ENCODE peak calls at places on chromosomes 5 and 9, in eight cellular contexts. One of them, this sample, is unnamed.

GRCh38 chr9:120555884-120556283 is 24.1 kb downstream of the CDK5RAP2 start:
- DNase-seq in PC-3: no peak
- DNase-seq in AG04450: no peak
- DNase-seq in upper lobe of right lung: no peak
- DNase-seq in WERI-Rb-1: no peak
- DNase-seq in coronary artery: no peak
- DNase-seq in adipocyte: no peak
- DNase-seq in dorsolateral prefrontal cortex: no peak
- DNase-seq in this sample: no peak

GRCh38 chr9:134593756-134594375 is 47.7 kb upstream of the COL5A1 start:
- DNase-seq in AG04450: no peak
- DNase-seq in coronary artery: peak
- DNase-seq in upper lobe of right lung: no peak
- DNase-seq in dorsolateral prefrontal cortex: no peak
- DNase-seq in PC-3: no peak
- DNase-seq in WERI-Rb-1: no peak
- DNase-seq in adipocyte: no peak
- DNase-seq in this sample: no peak

GRCh38 chr9:72533322-72533721 is 11.9 kb downstream of the TMC1 start:
- DNase-seq in upper lobe of right lung: no peak
- DNase-seq in coronary artery: no peak
- DNase-seq in dorsolateral prefrontal cortex: no peak
- DNase-seq in PC-3: peak
- DNase-seq in AG04450: no peak
- DNase-seq in adipocyte: no peak
- DNase-seq in WERI-Rb-1: no peak
- DNase-seq in this sample: no peak

GRCh38 chr5:33936004-33936380 is 194 bp upstream of the RXFP3 start:
- DNase-seq in dorsolateral prefrontal cortex: peak
- DNase-seq in upper lobe of right lung: peak
- DNase-seq in adipocyte: peak
- DNase-seq in PC-3: peak
- DNase-seq in WERI-Rb-1: peak
- DNase-seq in AG04450: peak
- DNase-seq in coronary artery: no peak
- DNase-seq in this sample: peak

GRCh38 chr9:8262625-8263622 is 463.3 kb upstream of the DMAC1 start:
- DNase-seq in PC-3: no peak
- DNase-seq in coronary artery: no peak
- DNase-seq in WERI-Rb-1: no peak
- DNase-seq in upper lobe of right lung: no peak
- DNase-seq in AG04450: no peak
- DNase-seq in adipocyte: no peak
- DNase-seq in dorsolateral prefrontal cortex: no peak
- DNase-seq in this sample: no peak

GRCh38 chr5:35338169-35338476 is 107.8 kb upstream of the PRLR start:
- DNase-seq in PC-3: no peak
- DNase-seq in adipocyte: no peak
- DNase-seq in AG04450: no peak
- DNase-seq in WERI-Rb-1: no peak
- DNase-seq in coronary artery: no peak
- DNase-seq in dorsolateral prefrontal cortex: no peak
- DNase-seq in upper lobe of right lung: no peak
- DNase-seq in this sample: no peak

GRCh38 chr5:998975-999501 is 9.6 kb upstream of the NKD2 start:
- DNase-seq in upper lobe of right lung: peak
- DNase-seq in dorsolateral prefrontal cortex: no peak
- DNase-seq in PC-3: no peak
- DNase-seq in WERI-Rb-1: peak
- DNase-seq in AG04450: no peak
- DNase-seq in coronary artery: no peak
- DNase-seq in adipocyte: no peak
- DNase-seq in this sample: no peak

GRCh38 chr5:132238901-132239500 is 11.3 kb upstream of the P4HA2 start:
- DNase-seq in dorsolateral prefrontal cortex: no peak
- DNase-seq in upper lobe of right lung: peak
- DNase-seq in PC-3: no peak
- DNase-seq in WERI-Rb-1: peak
- DNase-seq in AG04450: no peak
- DNase-seq in coronary artery: no peak
- DNase-seq in adipocyte: no peak
- DNase-seq in this sample: no peak

GRCh38 chr5:152329191-152329590 is 75.9 kb downstream of the NMUR2 start:
- DNase-seq in PC-3: no peak
- DNase-seq in adipocyte: no peak
- DNase-seq in upper lobe of right lung: no peak
- DNase-seq in dorsolateral prefrontal cortex: no peak
- DNase-seq in AG04450: no peak
- DNase-seq in WERI-Rb-1: no peak
- DNase-seq in coronary artery: no peak
- DNase-seq in this sample: no peak

DNA sequence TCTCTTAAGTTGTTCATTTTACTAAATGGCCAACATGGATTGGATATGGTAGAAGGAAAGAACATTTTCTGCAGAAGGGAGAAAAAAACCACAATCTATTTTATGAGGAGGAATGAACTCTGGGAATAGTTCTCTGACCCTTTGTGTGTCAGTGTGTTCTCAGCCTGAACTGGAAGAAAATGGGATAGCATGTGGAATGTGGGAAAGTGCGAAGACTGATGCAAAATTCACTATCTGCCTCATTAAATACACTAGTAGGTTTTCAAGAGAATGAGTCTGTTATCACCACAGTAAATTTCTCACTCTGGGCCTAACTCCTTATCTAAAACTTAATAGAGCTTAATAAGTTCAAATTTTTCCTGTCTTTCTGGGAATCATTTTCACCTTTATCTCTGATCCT is 22.7 kb downstream of the ITGA1 start:
- DNase-seq in adipocyte: no peak
- DNase-seq in coronary artery: no peak
- DNase-seq in upper lobe of right lung: no peak
- DNase-seq in PC-3: no peak
- DNase-seq in dorsolateral prefrontal cortex: no peak
- DNase-seq in AG04450: no peak
- DNase-seq in WERI-Rb-1: no peak
- DNase-seq in this sample: no peak
- H3K4me3 ChIP-seq in adipocyte: no peak
- H3K4me3 ChIP-seq in coronary artery: peak
- H3K4me3 ChIP-seq in upper lobe of right lung: no peak
- H3K4me3 ChIP-seq in PC-3: no peak
- H3K4me3 ChIP-seq in dorsolateral prefrontal cortex: no peak
- H3K4me3 ChIP-seq in AG04450: no peak
- H3K4me3 ChIP-seq in WERI-Rb-1: no peak
- H3K4me3 ChIP-seq in this sample: no peak

DNA sequence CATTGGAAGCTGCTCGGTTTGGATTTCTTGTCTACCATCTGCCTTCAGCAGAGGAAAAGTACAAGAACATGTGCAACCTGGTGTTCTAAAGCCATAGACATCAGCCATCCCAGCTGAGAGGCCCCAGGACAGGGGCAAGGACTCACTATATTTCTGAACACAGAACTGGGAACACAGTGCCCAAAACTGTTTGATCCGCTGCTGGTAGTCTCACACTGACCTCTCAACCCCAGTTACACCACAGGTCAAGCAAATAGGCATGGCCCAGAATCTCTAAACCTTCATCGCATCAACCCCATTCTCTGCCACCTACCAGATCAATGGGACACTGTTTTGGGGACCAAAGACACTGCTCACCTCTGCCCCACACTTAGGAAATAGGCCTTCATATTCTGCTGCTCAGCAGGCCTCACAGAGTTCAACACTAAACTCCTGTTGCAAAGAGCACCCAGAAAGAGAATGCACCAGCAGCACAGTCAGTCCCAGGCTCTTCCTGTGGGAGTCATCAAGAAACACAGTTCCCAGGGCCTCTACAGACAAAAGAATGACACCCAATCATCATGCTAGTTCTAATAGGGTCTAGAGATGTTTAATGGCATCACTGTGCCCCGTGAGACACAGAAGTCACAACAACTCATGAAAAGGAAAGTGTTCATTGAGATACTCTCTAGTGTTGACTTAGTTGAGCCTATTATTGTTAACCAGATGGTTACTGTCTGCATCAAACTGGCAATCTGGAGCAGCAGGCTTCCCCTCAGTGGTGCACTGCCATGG is 1.8 kb downstream of the KLHL3 start:
- DNase-seq in dorsolateral prefrontal cortex: no peak
- DNase-seq in WERI-Rb-1: no peak
- DNase-seq in adipocyte: no peak
- DNase-seq in AG04450: no peak
- DNase-seq in upper lobe of right lung: no peak
- DNase-seq in PC-3: no peak
- DNase-seq in coronary artery: no peak
- DNase-seq in this sample: no peak
- H3K4me3 ChIP-seq in dorsolateral prefrontal cortex: peak
- H3K4me3 ChIP-seq in WERI-Rb-1: no peak
- H3K4me3 ChIP-seq in adipocyte: peak
- H3K4me3 ChIP-seq in AG04450: peak
- H3K4me3 ChIP-seq in upper lobe of right lung: peak
- H3K4me3 ChIP-seq in PC-3: peak
- H3K4me3 ChIP-seq in coronary artery: peak
- H3K4me3 ChIP-seq in this sample: peak

DNA sequence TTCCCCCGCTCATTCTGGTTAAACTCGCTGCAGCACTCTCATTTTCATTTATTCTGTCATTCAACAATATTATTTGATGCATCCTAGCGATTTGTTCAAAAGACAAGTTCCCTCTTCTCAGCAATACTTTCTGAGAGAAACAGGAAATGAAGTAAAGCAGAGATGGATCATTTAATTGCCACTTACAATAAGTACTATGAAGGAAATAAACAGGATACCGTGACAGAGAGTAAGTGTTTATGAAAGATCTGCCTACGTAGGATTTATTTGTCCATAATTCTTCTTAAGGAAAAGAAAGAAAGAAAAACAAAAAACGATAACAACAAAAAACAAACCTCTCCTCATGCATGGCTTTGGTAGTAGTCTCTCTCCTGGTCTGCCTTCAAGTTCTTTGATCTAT is 406.8 kb upstream of the ZNF608 start:
- DNase-seq in dorsolateral prefrontal cortex: no peak
- DNase-seq in upper lobe of right lung: no peak
- DNase-seq in AG04450: no peak
- DNase-seq in PC-3: no peak
- DNase-seq in coronary artery: no peak
- DNase-seq in WERI-Rb-1: no peak
- DNase-seq in adipocyte: no peak
- DNase-seq in this sample: no peak
- H3K4me3 ChIP-seq in dorsolateral prefrontal cortex: no peak
- H3K4me3 ChIP-seq in upper lobe of right lung: no peak
- H3K4me3 ChIP-seq in AG04450: no peak
- H3K4me3 ChIP-seq in PC-3: no peak
- H3K4me3 ChIP-seq in coronary artery: no peak
- H3K4me3 ChIP-seq in WERI-Rb-1: no peak
- H3K4me3 ChIP-seq in adipocyte: no peak
- H3K4me3 ChIP-seq in this sample: no peak

GRCh38 chr5:88692979-88693932 is 189.7 kb downstream of the MEF2C start:
- DNase-seq in coronary artery: no peak
- DNase-seq in WERI-Rb-1: no peak
- DNase-seq in dorsolateral prefrontal cortex: no peak
- DNase-seq in AG04450: no peak
- DNase-seq in adipocyte: no peak
- DNase-seq in upper lobe of right lung: no peak
- DNase-seq in PC-3: no peak
- DNase-seq in this sample: no peak
- H3K4me3 ChIP-seq in coronary artery: no peak
- H3K4me3 ChIP-seq in WERI-Rb-1: no peak
- H3K4me3 ChIP-seq in dorsolateral prefrontal cortex: peak
- H3K4me3 ChIP-seq in AG04450: no peak
- H3K4me3 ChIP-seq in adipocyte: peak
- H3K4me3 ChIP-seq in upper lobe of right lung: no peak
- H3K4me3 ChIP-seq in PC-3: peak
- H3K4me3 ChIP-seq in this sample: no peak

DNA sequence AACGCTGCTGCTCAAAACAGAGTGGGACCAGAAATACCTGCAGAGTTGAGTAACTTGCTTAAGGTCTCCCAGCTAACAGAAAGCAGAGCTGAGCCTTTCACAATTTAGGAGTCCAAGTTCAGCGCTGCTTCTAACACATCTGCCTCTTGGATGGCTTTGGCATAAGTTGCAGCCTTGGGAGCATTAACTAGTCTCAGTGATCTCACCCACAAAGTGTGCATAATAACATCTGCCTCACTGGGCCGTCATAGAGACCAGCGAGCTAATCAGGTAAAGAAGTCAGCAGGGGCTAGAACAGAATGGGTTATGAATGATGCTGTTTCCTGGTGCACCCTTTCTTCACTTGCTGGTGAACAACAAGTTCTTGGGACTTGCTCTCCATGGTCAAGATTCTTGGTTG is 36.5 kb downstream of the WWC1 start:
- DNase-seq in AG04450: no peak
- DNase-seq in upper lobe of right lung: no peak
- DNase-seq in WERI-Rb-1: no peak
- DNase-seq in adipocyte: peak
- DNase-seq in PC-3: no peak
- DNase-seq in dorsolateral prefrontal cortex: no peak
- DNase-seq in coronary artery: no peak
- DNase-seq in this sample: peak
- H3K4me3 ChIP-seq in AG04450: no peak
- H3K4me3 ChIP-seq in upper lobe of right lung: no peak
- H3K4me3 ChIP-seq in WERI-Rb-1: no peak
- H3K4me3 ChIP-seq in adipocyte: no peak
- H3K4me3 ChIP-seq in PC-3: no peak
- H3K4me3 ChIP-seq in dorsolateral prefrontal cortex: no peak
- H3K4me3 ChIP-seq in coronary artery: no peak
- H3K4me3 ChIP-seq in this sample: no peak

This sample was measured in skeletal muscle cell.